ENCODE peak calls at places on chromosomes 4 and X, in nine cellular contexts. W is tibial nerve; Z is T-helper 9 cell; G is uterus; B is NCI-H1105 treated with DMSO at 0.1 percent for 48 hours; L is astrocyte of the cerebellum; E is stimulated activated CD4-positive, alpha-beta T cell treated with anti-CD3 and anti-CD28 coated beads, Interleukin-4, amount 100 ng/mL, for 24 hours; N is activated CD8-positive, alpha-beta T cell treated with anti-CD3 and anti-CD28 coated beads, Interleukin-2, amount 10 ng/mL, durations not matched to agents 7 days and 5 days; P is NCI-H69. D is an unnamed sample.

GRCh38 chr4:169619518-169619957 is 840 bp upstream of the CLCN3 start:
- DNase-seq in G (peak; percentile 22), W (peak; percentile 39), Z (peak; percentile 34), L (no peak), E (peak; percentile 58), N (peak; percentile 70), B (peak; percentile 41), P (peak; percentile 70), D (no peak)

GRCh38 chr4:92636038-92636825 is 332.5 kb downstream of the GRID2 start:
- DNase-seq in N (no peak), P (peak; percentile 49), L (no peak), E (no peak), B (peak; percentile 3), Z (no peak), G (no peak), W (no peak), D (no peak)

GRCh38 chr4:158824425-158825274 is 55.8 kb downstream of the FNIP2 start:
- DNase-seq in N (no peak), W (no peak), Z (no peak), G (no peak), E (no peak), B (no peak), L (no peak), P (no peak), D (no peak)

GRCh38 chr4:20044502-20044911 is 207.2 kb upstream of the SLIT2 start:
- DNase-seq in G (no peak), P (no peak), B (no peak), Z (no peak), W (no peak), N (no peak), L (no peak), E (no peak), D (no peak)

GRCh38 chrX:131812847-131813825 is 210.0 kb upstream of the STK26 start:
- DNase-seq in E (peak; percentile 70), G (peak; percentile 79), Z (peak; percentile 78), P (peak; percentile 3), L (peak; percentile 57), N (peak; percentile 79), W (peak; percentile 24), B (no peak), D (no peak)

GRCh38 chr4:100367451-100367850 is 150.4 kb downstream of the EMCN start:
- DNase-seq in B (no peak), N (no peak), P (no peak), Z (no peak), G (no peak), L (no peak), W (no peak), E (no peak), D (no peak)

GRCh38 chr4:152259866-152260265 is 276.0 kb downstream of the FBXW7 start:
- DNase-seq in N (no peak), G (no peak), L (no peak), Z (no peak), P (no peak), W (no peak), B (no peak), E (no peak), D (no peak)

GRCh38 chrX:75603833-75604232 is 81.0 kb upstream of the ZDHHC15 start:
- DNase-seq in W (no peak), E (no peak), B (peak; percentile 32), Z (no peak), P (peak; percentile 7), N (no peak), L (peak; percentile 11), G (no peak), D (no peak)

GRCh38 chr4:25029479-25030282 is 1.1 kb downstream of the LGI2 start:
- DNase-seq in P (peak; percentile 45), B (no peak), E (no peak), G (no peak), N (no peak), L (no peak), Z (no peak), W (no peak), D (no peak)

GRCh38 chr4:102536768-102537167 is 35.6 kb downstream of the NFKB1 start:
- DNase-seq in E (no peak), L (no peak), W (no peak), N (no peak), Z (no peak), G (no peak), B (no peak), P (no peak), D (no peak)

GRCh38 chrX:40871385-40872082 is 136.2 kb upstream of the MED14 start:
- DNase-seq in E (peak; percentile 14), N (peak; percentile 19), L (no peak), W (no peak), P (peak; percentile 30), B (no peak), Z (no peak), G (no peak), D (no peak)

GRCh38 chr4:108072300-108072699 is 82.6 kb downstream of the HADH start:
- DNase-seq in B (peak; percentile 76), E (peak; percentile 52), N (peak; percentile 86), L (no peak), P (peak; percentile 92), Z (peak; percentile 29), G (no peak), W (no peak), D (no peak)

GRCh38 chr4:47222276-47222675 is 190.9 kb downstream of the GABRB1 start:
- DNase-seq in Z (no peak), G (no peak), L (no peak), B (no peak), E (no peak), N (no peak), P (no peak), W (no peak), D (no peak)

GRCh38 chr4:6378493-6379445 is 93.6 kb downstream of the PPP2R2C start:
- DNase-seq in W (no peak), N (no peak), B (no peak), L (no peak), P (no peak), E (no peak), Z (no peak), G (no peak), D (no peak)

GRCh38 chr4:69823481-69824186 is 36.3 kb downstream of the SULT1E1 start:
- DNase-seq in L (no peak), G (no peak), P (peak; percentile 87), W (no peak), B (peak; percentile 67), E (peak; percentile 32), N (peak; percentile 68), Z (peak; percentile 18), D (peak; percentile 29)

GRCh38 chr4:38805530-38806145 is 1.0 kb upstream of the TLR1 start:
- DNase-seq in E (peak; percentile 21), L (no peak), Z (no peak), W (peak; percentile 33), G (no peak), N (peak; percentile 45), B (no peak), P (no peak), D (no peak)

D was measured in brain pericyte.